ENCODE peak calls at places on chromosomes 13 and 19, in seven cellular contexts. One of them, this sample, is unnamed.

GRCh38 chr13:27535546-27535945 is 84.8 kb downstream of the LNX2 start:
- DNase-seq in activated T-helper 2 cell treated with anti-CD3 and anti-CD28 coated beads, Interferon-gamma antibody, Interleukin-2, Interleukin-4, amounts not matched to agents 10 μg/mL and 5 μg/mL and 100 μg/mL, durations not matched to agents 14 hours and 24 hours and 36 hours: no peak
- DNase-seq in neuronal stem cell: no peak
- DNase-seq in C1 segment of cervical spinal cord: no peak
- DNase-seq in stromal cell of bone marrow: no peak
- DNase-seq in dorsolateral prefrontal cortex: no peak
- DNase-seq in tibial artery: no peak
- DNase-seq in this sample: no peak

GRCh38 chr19:54551293-54551692 is 22.3 kb upstream of the LILRA2 start:
- DNase-seq in dorsolateral prefrontal cortex: no peak
- DNase-seq in C1 segment of cervical spinal cord: no peak
- DNase-seq in neuronal stem cell: no peak
- DNase-seq in activated T-helper 2 cell treated with anti-CD3 and anti-CD28 coated beads, Interferon-gamma antibody, Interleukin-2, Interleukin-4, amounts not matched to agents 10 μg/mL and 5 μg/mL and 100 μg/mL, durations not matched to agents 14 hours and 24 hours and 36 hours: no peak
- DNase-seq in tibial artery: no peak
- DNase-seq in stromal cell of bone marrow: no peak
- DNase-seq in this sample: no peak

GRCh38 chr19:33767898-33768413 is 28.7 kb upstream of the KCTD15 start:
- DNase-seq in neuronal stem cell: peak
- DNase-seq in dorsolateral prefrontal cortex: no peak
- DNase-seq in activated T-helper 2 cell treated with anti-CD3 and anti-CD28 coated beads, Interferon-gamma antibody, Interleukin-2, Interleukin-4, amounts not matched to agents 10 μg/mL and 5 μg/mL and 100 μg/mL, durations not matched to agents 14 hours and 24 hours and 36 hours: no peak
- DNase-seq in stromal cell of bone marrow: no peak
- DNase-seq in tibial artery: no peak
- DNase-seq in C1 segment of cervical spinal cord: no peak
- DNase-seq in this sample: no peak

GRCh38 chr13:42266464-42266863 is 5.5 kb upstream of the AKAP11 start:
- DNase-seq in stromal cell of bone marrow: peak
- DNase-seq in tibial artery: no peak
- DNase-seq in C1 segment of cervical spinal cord: no peak
- DNase-seq in dorsolateral prefrontal cortex: no peak
- DNase-seq in activated T-helper 2 cell treated with anti-CD3 and anti-CD28 coated beads, Interferon-gamma antibody, Interleukin-2, Interleukin-4, amounts not matched to agents 10 μg/mL and 5 μg/mL and 100 μg/mL, durations not matched to agents 14 hours and 24 hours and 36 hours: no peak
- DNase-seq in neuronal stem cell: no peak
- DNase-seq in this sample: peak

GRCh38 chr13:43085545-43085944 is 62.2 kb downstream of the DNAJC15 start:
- DNase-seq in C1 segment of cervical spinal cord: no peak
- DNase-seq in tibial artery: no peak
- DNase-seq in dorsolateral prefrontal cortex: no peak
- DNase-seq in activated T-helper 2 cell treated with anti-CD3 and anti-CD28 coated beads, Interferon-gamma antibody, Interleukin-2, Interleukin-4, amounts not matched to agents 10 μg/mL and 5 μg/mL and 100 μg/mL, durations not matched to agents 14 hours and 24 hours and 36 hours: no peak
- DNase-seq in neuronal stem cell: no peak
- DNase-seq in stromal cell of bone marrow: peak
- DNase-seq in this sample: peak

GRCh38 chr19:6071103-6071485 is 39.2 kb downstream of the RFX2 start:
- DNase-seq in dorsolateral prefrontal cortex: no peak
- DNase-seq in stromal cell of bone marrow: peak
- DNase-seq in tibial artery: peak
- DNase-seq in C1 segment of cervical spinal cord: no peak
- DNase-seq in neuronal stem cell: no peak
- DNase-seq in activated T-helper 2 cell treated with anti-CD3 and anti-CD28 coated beads, Interferon-gamma antibody, Interleukin-2, Interleukin-4, amounts not matched to agents 10 μg/mL and 5 μg/mL and 100 μg/mL, durations not matched to agents 14 hours and 24 hours and 36 hours: no peak
- DNase-seq in this sample: no peak

GRCh38 chr13:97231832-97232201 is 9.7 kb downstream of the MBNL2 start:
- DNase-seq in tibial artery: no peak
- DNase-seq in neuronal stem cell: no peak
- DNase-seq in stromal cell of bone marrow: no peak
- DNase-seq in activated T-helper 2 cell treated with anti-CD3 and anti-CD28 coated beads, Interferon-gamma antibody, Interleukin-2, Interleukin-4, amounts not matched to agents 10 μg/mL and 5 μg/mL and 100 μg/mL, durations not matched to agents 14 hours and 24 hours and 36 hours: no peak
- DNase-seq in C1 segment of cervical spinal cord: no peak
- DNase-seq in dorsolateral prefrontal cortex: no peak
- DNase-seq in this sample: no peak

GRCh38 chr19:41311072-41311471 is 1.1 kb downstream of the CCDC97 start:
- DNase-seq in dorsolateral prefrontal cortex: no peak
- DNase-seq in neuronal stem cell: no peak
- DNase-seq in stromal cell of bone marrow: no peak
- DNase-seq in tibial artery: no peak
- DNase-seq in activated T-helper 2 cell treated with anti-CD3 and anti-CD28 coated beads, Interferon-gamma antibody, Interleukin-2, Interleukin-4, amounts not matched to agents 10 μg/mL and 5 μg/mL and 100 μg/mL, durations not matched to agents 14 hours and 24 hours and 36 hours: no peak
- DNase-seq in C1 segment of cervical spinal cord: no peak
- DNase-seq in this sample: no peak

GRCh38 chr19:41376241-41376997 is at the start of gene TMEM91:
- DNase-seq in dorsolateral prefrontal cortex: no peak
- DNase-seq in tibial artery: peak
- DNase-seq in C1 segment of cervical spinal cord: no peak
- DNase-seq in stromal cell of bone marrow: no peak
- DNase-seq in activated T-helper 2 cell treated with anti-CD3 and anti-CD28 coated beads, Interferon-gamma antibody, Interleukin-2, Interleukin-4, amounts not matched to agents 10 μg/mL and 5 μg/mL and 100 μg/mL, durations not matched to agents 14 hours and 24 hours and 36 hours: no peak
- DNase-seq in neuronal stem cell: no peak
- DNase-seq in this sample: no peak

GRCh38 chr13:51397262-51397933 is 55.4 kb downstream of the INTS6 start:
- DNase-seq in C1 segment of cervical spinal cord: peak
- DNase-seq in tibial artery: peak
- DNase-seq in dorsolateral prefrontal cortex: no peak
- DNase-seq in stromal cell of bone marrow: peak
- DNase-seq in activated T-helper 2 cell treated with anti-CD3 and anti-CD28 coated beads, Interferon-gamma antibody, Interleukin-2, Interleukin-4, amounts not matched to agents 10 μg/mL and 5 μg/mL and 100 μg/mL, durations not matched to agents 14 hours and 24 hours and 36 hours: no peak
- DNase-seq in neuronal stem cell: no peak
- DNase-seq in this sample: peak

GRCh38 chr13:88294368-88294767 is 623.2 kb downstream of the SLITRK5 start:
- DNase-seq in dorsolateral prefrontal cortex: no peak
- DNase-seq in stromal cell of bone marrow: no peak
- DNase-seq in neuronal stem cell: no peak
- DNase-seq in activated T-helper 2 cell treated with anti-CD3 and anti-CD28 coated beads, Interferon-gamma antibody, Interleukin-2, Interleukin-4, amounts not matched to agents 10 μg/mL and 5 μg/mL and 100 μg/mL, durations not matched to agents 14 hours and 24 hours and 36 hours: no peak
- DNase-seq in C1 segment of cervical spinal cord: no peak
- DNase-seq in tibial artery: no peak
- DNase-seq in this sample: no peak

GRCh38 chr19:13162749-13163608 is 12.8 kb downstream of the IER2 start:
- DNase-seq in neuronal stem cell: peak
- DNase-seq in stromal cell of bone marrow: peak
- DNase-seq in tibial artery: peak
- DNase-seq in dorsolateral prefrontal cortex: peak
- DNase-seq in activated T-helper 2 cell treated with anti-CD3 and anti-CD28 coated beads, Interferon-gamma antibody, Interleukin-2, Interleukin-4, amounts not matched to agents 10 μg/mL and 5 μg/mL and 100 μg/mL, durations not matched to agents 14 hours and 24 hours and 36 hours: peak
- DNase-seq in C1 segment of cervical spinal cord: peak
- DNase-seq in this sample: peak

GRCh38 chr19:3224346-3225325 is at the start of gene CELF5:
- DNase-seq in tibial artery: no peak
- DNase-seq in neuronal stem cell: peak
- DNase-seq in dorsolateral prefrontal cortex: peak
- DNase-seq in C1 segment of cervical spinal cord: no peak
- DNase-seq in activated T-helper 2 cell treated with anti-CD3 and anti-CD28 coated beads, Interferon-gamma antibody, Interleukin-2, Interleukin-4, amounts not matched to agents 10 μg/mL and 5 μg/mL and 100 μg/mL, durations not matched to agents 14 hours and 24 hours and 36 hours: peak
- DNase-seq in stromal cell of bone marrow: peak
- DNase-seq in this sample: no peak

GRCh38 chr19:56690668-56691067 is 19.1 kb upstream of the ZNF835 start:
- DNase-seq in tibial artery: no peak
- DNase-seq in activated T-helper 2 cell treated with anti-CD3 and anti-CD28 coated beads, Interferon-gamma antibody, Interleukin-2, Interleukin-4, amounts not matched to agents 10 μg/mL and 5 μg/mL and 100 μg/mL, durations not matched to agents 14 hours and 24 hours and 36 hours: no peak
- DNase-seq in stromal cell of bone marrow: no peak
- DNase-seq in C1 segment of cervical spinal cord: no peak
- DNase-seq in neuronal stem cell: no peak
- DNase-seq in dorsolateral prefrontal cortex: no peak
- DNase-seq in this sample: no peak

GRCh38 chr19:51708811-51709210 is 15.0 kb downstream of the HAS1 start:
- DNase-seq in tibial artery: no peak
- DNase-seq in dorsolateral prefrontal cortex: peak
- DNase-seq in C1 segment of cervical spinal cord: no peak
- DNase-seq in stromal cell of bone marrow: no peak
- DNase-seq in neuronal stem cell: no peak
- DNase-seq in activated T-helper 2 cell treated with anti-CD3 and anti-CD28 coated beads, Interferon-gamma antibody, Interleukin-2, Interleukin-4, amounts not matched to agents 10 μg/mL and 5 μg/mL and 100 μg/mL, durations not matched to agents 14 hours and 24 hours and 36 hours: no peak
- DNase-seq in this sample: no peak

GRCh38 chr13:42781362-42781761 is at the start of gene FAM216B:
- DNase-seq in stromal cell of bone marrow: no peak
- DNase-seq in C1 segment of cervical spinal cord: no peak
- DNase-seq in neuronal stem cell: no peak
- DNase-seq in tibial artery: no peak
- DNase-seq in activated T-helper 2 cell treated with anti-CD3 and anti-CD28 coated beads, Interferon-gamma antibody, Interleukin-2, Interleukin-4, amounts not matched to agents 10 μg/mL and 5 μg/mL and 100 μg/mL, durations not matched to agents 14 hours and 24 hours and 36 hours: no peak
- DNase-seq in dorsolateral prefrontal cortex: no peak
- DNase-seq in this sample: no peak

This sample was measured in astrocyte of the cerebellum.